ENCODE peak calls at places on chromosomes 1 and 21, in nine cellular contexts. C is CD8-positive, alpha-beta T cell; Y is coronary artery; W is colonic mucosa; F is cardiac fibroblast; L is glutamatergic neuron; Q is neural progenitor cell; S is kidney epithelial cell; K is brain microvascular endothelial cell. U is an unnamed sample.

GRCh38 chr1:87968259-87968955 is 639.7 kb downstream of the LMO4 start:
- DNase-seq in F (peak), Y (peak), Q (peak), S (peak), L (no peak), K (peak), W (peak), C (no peak), U (no peak)

GRCh38 chr1:186763107-186763506 is 65.6 kb upstream of the PLA2G4A start:
- DNase-seq in Y (no peak), Q (no peak), S (peak), F (peak), W (no peak), C (no peak), K (peak), L (no peak), U (peak)

GRCh38 chr1:9058465-9058864 is 11.0 kb downstream of the SLC2A5 start:
- DNase-seq in Y (no peak), W (no peak), F (peak), C (no peak), L (no peak), Q (peak), S (no peak), K (no peak), U (no peak)

GRCh38 chr1:150464422-150464826 is 22.8 kb upstream of the TARS2 start:
- DNase-seq in L (peak), F (peak), K (peak), S (peak), C (peak), Q (peak), Y (no peak), W (peak), U (no peak)

GRCh38 chr1:99727575-99728190 is 38.8 kb downstream of the FRRS1 start:
- DNase-seq in F (peak), Q (peak), S (no peak), Y (no peak), L (no peak), K (peak), W (no peak), C (no peak), U (no peak)

GRCh38 chr1:183841950-183842816 is 37.3 kb downstream of the RGL1 start:
- DNase-seq in S (peak), K (peak), C (no peak), Y (no peak), W (no peak), L (no peak), F (peak), Q (no peak), U (peak)

GRCh38 chr1:160061376-160062100 is 8.4 kb downstream of the KCNJ10 start:
- DNase-seq in F (no peak), Y (peak), C (no peak), Q (no peak), K (no peak), W (no peak), L (no peak), S (no peak), U (no peak)

GRCh38 chr1:159803946-159804695 is 2.0 kb downstream of the FCRL6 start:
- DNase-seq in F (no peak), Q (no peak), K (no peak), Y (no peak), W (no peak), L (no peak), S (no peak), C (no peak), U (no peak)

GRCh38 chr1:90717665-90718410 is 736 bp upstream of the BARHL2 start:
- DNase-seq in Y (no peak), Q (peak), F (peak), S (no peak), K (no peak), L (peak), C (no peak), W (peak), U (no peak)

GRCh38 chr1:83583351-83584014 is 415.4 kb downstream of the TTLL7 start:
- DNase-seq in Q (peak), W (peak), L (no peak), F (peak), C (no peak), Y (no peak), S (no peak), K (no peak), U (no peak)

GRCh38 chr1:174982971-174983689 is 16.6 kb upstream of the CACYBP start:
- DNase-seq in L (no peak), K (peak), Q (peak), C (peak), F (peak), W (peak), Y (no peak), S (no peak), U (no peak)

GRCh38 chr21:45244799-45245340 is 42.8 kb downstream of the POFUT2 start:
- DNase-seq in L (no peak), Q (no peak), Y (peak), K (no peak), S (no peak), W (no peak), C (no peak), F (no peak), U (no peak)

GRCh38 chr1:241485145-241485544 is 34.4 kb downstream of the FH start:
- DNase-seq in K (no peak), S (no peak), Y (no peak), C (no peak), L (no peak), Q (no peak), F (no peak), W (no peak), U (no peak)

GRCh38 chr1:211951856-211952255 is 83.5 kb downstream of the INTS7 start:
- DNase-seq in Q (no peak), L (no peak), Y (no peak), S (peak), W (no peak), F (peak), C (no peak), K (peak), U (peak)

GRCh38 chr1:202821467-202821866 is 10.7 kb downstream of the PCAT6 start:
- DNase-seq in K (no peak), Q (no peak), F (peak), W (no peak), L (no peak), S (no peak), Y (no peak), C (no peak), U (peak)

GRCh38 chr1:1308756-1309524 is 543 bp downstream of the PUSL1 start:
- DNase-seq in C (no peak), W (peak), L (no peak), K (no peak), S (no peak), Q (peak), F (no peak), Y (no peak), U (no peak)

GRCh38 chr1:161238039-161238473 is at the start of gene NR1I3:
- DNase-seq in Q (no peak), C (no peak), K (no peak), W (no peak), S (no peak), F (no peak), L (no peak), Y (no peak), U (no peak)

GRCh38 chr1:182315157-182315556 is 76.4 kb downstream of the GLUL start:
- DNase-seq in Y (no peak), L (no peak), C (no peak), W (peak), F (no peak), K (no peak), S (no peak), Q (peak), U (no peak)

GRCh38 chr1:27832762-27833161 is 2.2 kb downstream of the PPP1R8 start:
- DNase-seq in C (no peak), Y (no peak), F (peak), K (peak), Q (no peak), S (no peak), L (no peak), W (no peak), U (peak)

GRCh38 chr21:44505673-44506278 is 34.2 kb downstream of the KRTAP10-1 start:
- DNase-seq in W (no peak), Y (no peak), F (no peak), K (no peak), L (no peak), C (no peak), Q (no peak), S (no peak), U (no peak)

GRCh38 chr1:100377590-100378361 is 25.5 kb downstream of the CDC14A start:
- DNase-seq in C (no peak), K (no peak), Q (no peak), W (no peak), F (no peak), S (no peak), Y (no peak), L (no peak), U (no peak)

GRCh38 chr1:5651964-5652751 is 340.1 kb downstream of the NPHP4 start:
- DNase-seq in Q (peak), F (no peak), K (no peak), C (no peak), S (no peak), L (no peak), Y (no peak), W (no peak), U (peak)

GRCh38 chr1:222079546-222079945 is 337.7 kb upstream of the DUSP10 start:
- DNase-seq in S (no peak), Q (no peak), Y (no peak), L (no peak), W (no peak), C (no peak), K (no peak), F (peak), U (no peak)

GRCh38 chr21:23127973-23128372 is 2129.8 kb downstream of the NCAM2 start:
- DNase-seq in Y (no peak), K (no peak), W (no peak), C (no peak), Q (no peak), F (no peak), L (no peak), S (no peak), U (no peak)

GRCh38 chr1:232704256-232704655 is 74.3 kb upstream of the SIPA1L2 start:
- DNase-seq in S (no peak), W (no peak), Y (no peak), K (no peak), F (no peak), C (no peak), Q (no peak), L (no peak), U (no peak)

GRCh38 chr1:43971336-43971980 is 1.6 kb downstream of the DPH2 start:
- DNase-seq in Q (no peak), S (no peak), L (no peak), W (no peak), Y (no peak), F (no peak), C (no peak), K (no peak), U (no peak)

GRCh38 chr1:57788333-57788732 is 364.5 kb upstream of the DAB1 start:
- DNase-seq in Y (no peak), L (no peak), S (no peak), F (peak), K (no peak), W (no peak), Q (no peak), C (no peak), U (no peak)

GRCh38 chr1:46553506-46553905 is 2.1 kb upstream of the KNCN start:
- DNase-seq in W (no peak), C (no peak), Y (no peak), Q (no peak), S (no peak), L (no peak), K (no peak), F (no peak), U (no peak)

GRCh38 chr1:98371767-98372166 is 289.8 kb upstream of the SNX7 start:
- DNase-seq in F (no peak), Q (no peak), L (no peak), K (no peak), C (no peak), S (no peak), Y (no peak), W (no peak), U (no peak)

GRCh38 chr1:56788588-56788987 is 30.6 kb downstream of the FYB2 start:
- DNase-seq in S (no peak), F (peak), W (peak), L (no peak), Q (no peak), K (peak), C (no peak), Y (no peak), U (no peak)

GRCh38 chr1:188170935-188171334 is 1342.2 kb downstream of the PLA2G4A start:
- DNase-seq in W (no peak), F (no peak), C (no peak), K (no peak), Q (no peak), S (no peak), Y (no peak), L (no peak), U (no peak)

GRCh38 chr21:26877015-26877414 is 31.8 kb upstream of the ADAMTS1 start:
- DNase-seq in C (no peak), W (no peak), Y (no peak), S (no peak), F (no peak), Q (no peak), K (no peak), L (no peak), U (no peak)

GRCh38 chr21:26883768-26884167 is 38.6 kb upstream of the ADAMTS1 start:
- DNase-seq in F (peak), Y (no peak), W (no peak), K (no peak), S (no peak), Q (no peak), C (no peak), L (no peak), U (no peak)

GRCh38 chr21:26884436-26884835 is 39.2 kb upstream of the ADAMTS1 start:
- DNase-seq in W (no peak), K (no peak), C (no peak), Q (no peak), F (no peak), S (no peak), L (no peak), Y (no peak), U (no peak)

GRCh38 chr21:26887241-26887640 is 42.0 kb upstream of the ADAMTS1 start:
- DNase-seq in C (no peak), W (no peak), S (no peak), F (peak), L (no peak), Q (no peak), Y (no peak), K (peak), U (no peak)

DNA sequence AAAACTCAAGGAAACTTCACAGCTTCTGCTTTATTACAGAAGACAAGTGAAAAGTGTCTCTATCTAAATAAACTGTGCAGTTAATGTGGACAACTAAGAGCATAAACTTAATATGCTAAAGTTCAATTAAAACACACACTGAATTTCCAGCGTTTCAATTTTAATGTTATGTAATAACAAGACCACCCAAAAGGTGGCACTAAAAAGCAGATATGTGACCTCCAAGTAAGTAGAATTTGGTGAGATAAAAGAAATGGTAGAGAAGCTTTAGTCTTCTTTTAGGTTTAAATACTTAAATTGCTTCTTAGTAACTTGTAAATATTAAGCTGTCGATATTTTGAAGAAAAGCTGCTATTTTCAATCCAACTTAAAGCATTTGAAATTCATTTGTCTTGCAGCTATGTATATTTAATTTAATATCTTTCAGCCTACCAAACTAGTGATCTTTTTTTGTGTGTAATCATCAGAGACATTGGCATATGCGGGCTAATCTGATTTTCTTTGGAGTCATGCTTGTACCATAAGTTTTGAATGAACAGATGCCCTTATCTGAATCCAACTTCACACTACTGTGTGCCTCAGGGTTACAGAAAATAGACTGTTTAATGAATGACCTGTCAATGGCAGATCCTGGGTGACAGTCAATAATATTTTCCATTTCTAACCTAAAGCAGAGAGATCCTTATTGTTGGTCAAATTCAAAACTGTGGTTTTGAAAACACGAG is 36.5 kb upstream of the ADAMTS1 start:
- DNase-seq in C (no peak), K (no peak), L (no peak), Q (peak), S (peak), W (no peak), F (peak), Y (no peak), U (no peak)
- TF ChIP-seq CTCF in C (no peak), K (no peak), L (peak), Q (peak), S (peak), W (no peak), F (peak), Y (no peak), U (peak)

GRCh38 chr1:8016244-8017241 is 9.6 kb downstream of the ERRFI1 start:
- DNase-seq in W (no peak), L (no peak), C (no peak), F (peak), Y (no peak), S (no peak), K (no peak), Q (no peak), U (peak)
- TF ChIP-seq CTCF in W (no peak), L (no peak), C (no peak), F (no peak), Y (no peak), S (peak), K (no peak), Q (peak), U (peak)

GRCh38 chr1:246320286-246320685 is 186.8 kb downstream of the SMYD3 start:
- DNase-seq in F (peak), W (no peak), Q (no peak), S (no peak), Y (no peak), L (no peak), C (no peak), K (no peak), U (no peak)
- TF ChIP-seq CTCF in F (no peak), W (no peak), Q (no peak), S (no peak), Y (no peak), L (no peak), C (no peak), K (no peak), U (no peak)

GRCh38 chr1:154404984-154405761 is at the start of gene IL6R:
- DNase-seq in C (peak), K (peak), Y (peak), W (peak), S (peak), Q (peak), F (peak), L (peak), U (peak)
- TF ChIP-seq CTCF in C (peak), K (peak), Y (peak), W (peak), S (peak), Q (peak), F (peak), L (no peak), U (peak)

DNA sequence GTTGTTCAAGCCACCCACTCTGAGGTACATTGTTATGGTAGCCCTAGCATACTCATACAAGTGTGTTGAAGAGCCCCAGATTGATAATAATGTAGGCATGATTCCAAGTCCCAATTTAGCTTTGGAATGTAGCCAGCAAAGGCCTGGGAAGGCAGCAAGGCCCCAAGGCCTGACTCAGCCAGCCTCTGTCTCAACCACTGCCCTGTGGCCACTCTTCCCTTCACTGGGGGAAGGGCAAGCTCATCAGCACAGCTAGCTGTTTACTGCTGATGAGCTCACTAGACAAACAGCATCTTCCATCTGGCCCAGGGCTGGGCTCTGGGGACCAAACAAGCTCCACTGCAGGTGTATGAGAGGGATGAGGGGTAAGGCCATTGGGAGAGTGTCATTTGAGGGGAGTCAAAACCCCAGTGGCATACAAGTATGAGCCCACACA is 2.1 kb upstream of the IRF6 start:
- DNase-seq in S (peak), F (peak), W (peak), K (peak), Y (peak), Q (no peak), C (no peak), L (no peak), U (peak)
- TF ChIP-seq CTCF in S (no peak), F (no peak), W (no peak), K (no peak), Y (no peak), Q (no peak), C (no peak), L (no peak), U (no peak)